ENCODE peak calls at places on chromosomes 6 and 20, in ten cellular contexts. L is heart left ventricle, N is amygdala, U is NCI-H2029, S is T-helper 2 cell, W is EH, D is posterior cingulate gyrus, C is NCI-H146, E is caudate nucleus, Y is left cardiac atrium. T is an unnamed sample.

GRCh38 chr6:11080296-11080695 is 13.3 kb upstream of the SMIM13 start:
- DNase-seq in L (no peak), N (no peak), U (no peak), S (no peak), W (no peak), D (no peak), C (no peak), E (no peak), Y (no peak), T (no peak)

GRCh38 chr6:136113736-136114173 is 136.4 kb downstream of the MTFR2 start:
- DNase-seq in L (peak; percentile 75), N (no peak), U (peak; percentile 36), S (no peak), W (peak; percentile 86), D (peak; percentile 28), C (peak; percentile 97), E (peak; percentile 21), Y (peak; percentile 71), T (peak; percentile 7)

GRCh38 chr6:32954983-32955802 is 2.3 kb upstream of the HLA-DMA start:
- DNase-seq in L (no peak), N (no peak), U (no peak), S (no peak), W (peak; percentile 36), D (no peak), C (peak; percentile 17), E (no peak), Y (no peak), T (no peak)

GRCh38 chr20:40009542-40009941 is 679.5 kb downstream of the MAFB start:
- DNase-seq in L (no peak), N (no peak), U (no peak), S (no peak), W (peak; percentile 48), D (no peak), C (no peak), E (no peak), Y (no peak), T (no peak)

GRCh38 chr20:41290804-41291389 is 26.6 kb downstream of the ZHX3 start:
- DNase-seq in L (no peak), N (no peak), U (no peak), S (no peak), W (no peak), D (no peak), C (no peak), E (no peak), Y (no peak), T (no peak)

GRCh38 chr6:151911401-151911800 is 103.9 kb downstream of the ESR1 start:
- DNase-seq in L (no peak), N (no peak), U (no peak), S (no peak), W (no peak), D (no peak), C (no peak), E (no peak), Y (no peak), T (no peak)

GRCh38 chr6:118968416-118968815 is 33.5 kb upstream of the MCM9 start:
- DNase-seq in L (no peak), N (no peak), U (no peak), S (no peak), W (peak; percentile 15), D (no peak), C (peak; percentile 20), E (no peak), Y (no peak), T (no peak)

GRCh38 chr20:47792021-47792618 is 6.8 kb upstream of the SULF2 start:
- DNase-seq in L (peak; percentile 83), N (peak; percentile 24), U (peak; percentile 20), S (no peak), W (peak; percentile 96), D (no peak), C (no peak), E (no peak), Y (peak; percentile 77), T (no peak)

GRCh38 chr6:85464260-85464644 is 14.4 kb downstream of the NT5E start:
- DNase-seq in L (no peak), N (no peak), U (no peak), S (no peak), W (peak; percentile 98), D (no peak), C (no peak), E (no peak), Y (peak; percentile 58), T (no peak)

GRCh38 chr6:157287923-157288322 is 35.4 kb downstream of the TMEM242 start:
- DNase-seq in L (no peak), N (no peak), U (no peak), S (no peak), W (no peak), D (no peak), C (no peak), E (no peak), Y (no peak), T (no peak)

GRCh38 chr6:33205172-33206026 is 944 bp downstream of the HSD17B8 start:
- DNase-seq in L (no peak), N (no peak), U (no peak), S (no peak), W (peak; percentile 63), D (no peak), C (no peak), E (no peak), Y (no peak), T (no peak)

GRCh38 chr6:16982827-16983226 is 119.0 kb upstream of the STMND1 start:
- DNase-seq in L (no peak), N (no peak), U (no peak), S (no peak), W (peak; percentile 86), D (no peak), C (no peak), E (no peak), Y (no peak), T (no peak)

GRCh38 chr6:139372326-139373153 is 1.9 kb downstream of the CITED2 start:
- DNase-seq in L (no peak), N (no peak), U (no peak), S (no peak), W (peak; percentile 38), D (no peak), C (no peak), E (no peak), Y (no peak), T (no peak)

GRCh38 chr20:1636621-1637020 is 16.8 kb upstream of the SIRPB1 start:
- DNase-seq in L (no peak), N (no peak), U (no peak), S (no peak), W (no peak), D (no peak), C (no peak), E (no peak), Y (no peak), T (no peak)

GRCh38 chr20:62770916-62771315 is 25.4 kb upstream of the MRGBP start:
- DNase-seq in L (peak; percentile 12), N (no peak), U (no peak), S (no peak), W (no peak), D (no peak), C (no peak), E (no peak), Y (peak; percentile 5), T (no peak)

GRCh38 chr6:117546674-117547073 is 55.6 kb downstream of the GOPC start:
- DNase-seq in L (no peak), N (no peak), U (no peak), S (no peak), W (no peak), D (no peak), C (peak; percentile 10), E (no peak), Y (no peak), T (no peak)

GRCh38 chr20:59422911-59423520 is 122.6 kb downstream of the EDN3 start:
- DNase-seq in L (no peak), N (no peak), U (no peak), S (no peak), W (no peak), D (no peak), C (no peak), E (no peak), Y (no peak), T (no peak)

GRCh38 chr20:8646716-8647115 is 422.2 kb upstream of the PLCB4 start:
- DNase-seq in L (no peak), N (no peak), U (no peak), S (no peak), W (peak; percentile 93), D (no peak), C (no peak), E (no peak), Y (no peak), T (no peak)

GRCh38 chr6:70396796-70397729 is 16.2 kb upstream of the FAM135A start:
- DNase-seq in L (no peak), N (no peak), U (no peak), S (no peak), W (no peak), D (no peak), C (no peak), E (no peak), Y (no peak), T (no peak)

GRCh38 chr6:90274481-90275030 is 22.1 kb downstream of the BACH2 start:
- DNase-seq in L (no peak), N (no peak), U (no peak), S (peak; percentile 98), W (no peak), D (no peak), C (no peak), E (no peak), Y (no peak), T (no peak)

GRCh38 chr6:160667854-160668481 is 3.9 kb upstream of the LPA start:
- DNase-seq in L (no peak), N (no peak), U (peak; percentile 1), S (no peak), W (no peak), D (no peak), C (peak; percentile 30), E (no peak), Y (no peak), T (no peak)

GRCh38 chr6:146292506-146292905 is 251.1 kb upstream of the RAB32 start:
- DNase-seq in L (no peak), N (no peak), U (no peak), S (no peak), W (peak; percentile 27), D (no peak), C (no peak), E (no peak), Y (no peak), T (no peak)

GRCh38 chr6:27275025-27275956 is 27.8 kb downstream of the PRSS16 start:
- DNase-seq in L (no peak), N (no peak), U (no peak), S (no peak), W (peak; percentile 18), D (no peak), C (peak; percentile 11), E (no peak), Y (no peak), T (no peak)

GRCh38 chr20:41170386-41171105 is 33.2 kb downstream of the PLCG1 start:
- DNase-seq in L (no peak), N (no peak), U (no peak), S (no peak), W (no peak), D (peak; percentile 12), C (no peak), E (no peak), Y (no peak), T (no peak)

GRCh38 chr6:31834367-31834703 is 6.8 kb downstream of the HSPA1B start:
- DNase-seq in L (peak; percentile 92), N (peak; percentile 78), U (peak; percentile 96), S (peak; percentile 62), W (peak; percentile 87), D (peak; percentile 84), C (peak; percentile 93), E (peak; percentile 25), Y (peak; percentile 92), T (peak; percentile 88)

GRCh38 chr6:150235218-150235617 is 92.4 kb downstream of the PPP1R14C start:
- DNase-seq in L (no peak), N (no peak), U (no peak), S (no peak), W (no peak), D (no peak), C (no peak), E (no peak), Y (no peak), T (no peak)

GRCh38 chr20:1946762-1947534 is 46.9 kb downstream of the PDYN start:
- DNase-seq in L (peak; percentile 65), N (no peak), U (peak; percentile 25), S (no peak), W (peak; percentile 7), D (no peak), C (no peak), E (no peak), Y (peak; percentile 54), T (no peak)

GRCh38 chr6:110541701-110542309 is 65.4 kb upstream of the SLC22A16 start:
- DNase-seq in L (peak; percentile 37), N (peak; percentile 63), U (no peak), S (no peak), W (peak; percentile 73), D (peak; percentile 69), C (no peak), E (peak; percentile 72), Y (no peak), T (peak; percentile 79)